ENCODE peak calls at places on chromosomes 12 and 14, in five cellular contexts. C, K, E, M and P are unnamed samples.

GRCh38 chr12:124543052-124543590 is 24.3 kb downstream of the NCOR2 start:
- DNase-seq in C (no peak), K (no peak), E (no peak), M (no peak), P (no peak)

GRCh38 chr12:49342066-49342913 is 4.4 kb upstream of the DNAJC22 start:
- DNase-seq in C (peak), K (no peak), E (peak), M (peak), P (peak)

GRCh38 chr14:29558516-29558915 is 369.1 kb downstream of the PRKD1 start:
- DNase-seq in C (no peak), K (no peak), E (no peak), M (no peak), P (no peak)

GRCh38 chr14:89688520-89688919 is 266.0 kb downstream of the EFCAB11 start:
- DNase-seq in C (no peak), K (no peak), E (no peak), M (no peak), P (no peak)

GRCh38 chr14:102872020-102872419 is 50.4 kb upstream of the AMN start:
- DNase-seq in C (no peak), K (no peak), E (no peak), M (no peak), P (no peak)

GRCh38 chr14:50035214-50035613 is 81.2 kb downstream of the VCPKMT start:
- DNase-seq in C (no peak), K (peak), E (no peak), M (no peak), P (no peak)

GRCh38 chr12:130754234-130755001 is 38.3 kb upstream of the RIMBP2 start:
- DNase-seq in C (no peak), K (no peak), E (no peak), M (no peak), P (no peak)

GRCh38 chr12:113396828-113397496 is 6.7 kb downstream of the SDS start:
- DNase-seq in C (no peak), K (no peak), E (no peak), M (no peak), P (no peak)

GRCh38 chr12:1846421-1847405 is 26.3 kb downstream of the LRTM2 start:
- DNase-seq in C (no peak), K (no peak), E (no peak), M (no peak), P (no peak)

GRCh38 chr12:46471404-46471803 is 98.8 kb upstream of the SLC38A2 start:
- DNase-seq in C (no peak), K (no peak), E (no peak), M (no peak), P (no peak)

GRCh38 chr14:61754627-61755381 is 7.4 kb upstream of the SNAPC1 start:
- DNase-seq in C (no peak), K (no peak), E (no peak), M (no peak), P (no peak)

GRCh38 chr14:71119832-71120231 is 212.6 kb downstream of the PCNX1 start:
- DNase-seq in C (no peak), K (no peak), E (no peak), M (no peak), P (no peak)

GRCh38 chr12:121033625-121034349 is 5.3 kb downstream of the OASL start:
- DNase-seq in C (peak), K (peak), E (no peak), M (no peak), P (no peak)

GRCh38 chr14:99259327-99259726 is 12.7 kb downstream of the BCL11B start:
- DNase-seq in C (no peak), K (no peak), E (no peak), M (no peak), P (no peak)

GRCh38 chr12:57614178-57614947 is 3.1 kb downstream of the ARHGEF25 start:
- DNase-seq in C (no peak), K (no peak), E (no peak), M (no peak), P (peak)

GRCh38 chr14:76647699-76648298 is 113.5 kb upstream of the VASH1 start:
- DNase-seq in C (peak), K (peak), E (no peak), M (no peak), P (peak)

GRCh38 chr14:75499084-75499875 is 23.0 kb upstream of the BATF start:
- DNase-seq in C (no peak), K (no peak), E (no peak), M (no peak), P (peak)

GRCh38 chr14:21231020-21231652 is 38.1 kb downstream of the HNRNPC start:
- DNase-seq in C (no peak), K (no peak), E (no peak), M (no peak), P (no peak)

GRCh38 chr12:47080725-47081502 is 1.2 kb upstream of the AMIGO2 start:
- DNase-seq in C (peak), K (peak), E (peak), M (peak), P (peak)

GRCh38 chr14:63993992-63994391 is 141.2 kb downstream of the SYNE2 start:
- DNase-seq in C (no peak), K (peak), E (no peak), M (no peak), P (no peak)

GRCh38 chr12:92942905-92943304 is 13.8 kb upstream of the EEA1 start:
- DNase-seq in C (peak), K (no peak), E (no peak), M (no peak), P (no peak)

GRCh38 chr12:115203661-115204060 is 519.7 kb upstream of the TBX3 start:
- DNase-seq in C (no peak), K (no peak), E (no peak), M (no peak), P (no peak)

GRCh38 chr12:30154996-30155730 is 371.4 kb upstream of the TMTC1 start:
- DNase-seq in C (no peak), K (no peak), E (no peak), M (no peak), P (no peak)

GRCh38 chr14:65016461-65016860 is 29.8 kb downstream of the FNTB start:
- DNase-seq in C (no peak), K (no peak), E (no peak), M (no peak), P (no peak)

GRCh38 chr12:87383705-87384104 is 645.5 kb downstream of the C12orf50 start:
- DNase-seq in C (no peak), K (peak), E (no peak), M (no peak), P (no peak)

GRCh38 chr12:54549774-54550451 is 512 bp downstream of the PDE1B start:
- DNase-seq in C (no peak), K (peak), E (no peak), M (no peak), P (no peak)

DNA sequence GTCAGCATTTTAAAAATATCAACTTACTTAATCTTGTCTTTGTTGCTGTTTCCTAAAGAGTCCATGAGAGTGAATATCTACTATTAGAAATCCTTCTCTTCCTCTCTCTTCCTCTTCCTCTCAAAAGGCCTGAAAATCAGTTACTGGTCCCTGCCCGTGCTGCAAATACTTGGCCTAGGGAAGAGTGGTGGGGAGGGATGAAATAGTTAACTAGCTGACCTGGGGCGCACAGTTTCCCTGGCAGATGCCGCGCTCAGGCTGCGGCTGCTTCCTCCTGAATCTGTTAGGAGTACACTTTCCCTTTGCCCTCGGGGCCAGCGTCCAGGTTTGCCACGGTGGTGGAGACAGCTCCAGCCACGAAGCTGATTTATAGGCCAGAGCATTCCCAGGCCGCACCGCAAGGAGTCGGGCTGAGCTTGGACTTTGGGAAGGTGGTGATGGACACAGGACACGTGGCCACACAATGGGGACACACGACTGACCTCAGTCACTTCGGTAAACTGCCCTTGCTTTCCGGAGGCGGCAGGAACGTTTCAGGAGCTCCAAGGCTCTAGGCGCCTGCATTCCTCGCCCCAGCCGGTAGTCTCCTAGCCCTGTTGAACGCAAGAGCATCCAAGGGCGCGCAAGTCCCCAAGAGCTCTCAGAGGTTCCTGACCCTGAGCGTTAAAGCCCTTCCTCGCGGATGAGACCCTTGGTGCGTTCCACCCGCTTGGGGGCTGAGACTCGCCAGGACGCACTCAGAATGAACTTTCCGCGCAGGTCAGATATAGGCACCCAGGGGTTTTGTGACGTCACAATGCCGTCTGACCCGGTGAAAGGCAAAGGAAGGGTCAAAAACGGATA is 7.1 kb upstream of the ASCL1 start:
- DNase-seq in C (no peak), K (no peak), E (peak), M (no peak), P (peak)
- TF ChIP-seq CTCF in C (no peak), K (no peak), E (no peak), M (no peak), P (peak)

GRCh38 chr12:102816816-102817434 is 100.1 kb downstream of the PAH start:
- DNase-seq in C (no peak), K (peak), E (no peak), M (no peak), P (peak)
- TF ChIP-seq CTCF in C (peak), K (peak), E (peak), M (peak), P (peak)

GRCh38 chr12:128813392-128813791 is 10.4 kb downstream of the SLC15A4 start:
- DNase-seq in C (no peak), K (no peak), E (no peak), M (no peak), P (no peak)

GRCh38 chr12:128808651-128809050 is 15.1 kb downstream of the SLC15A4 start:
- DNase-seq in C (no peak), K (no peak), E (no peak), M (no peak), P (no peak)

GRCh38 chr12:128807161-128807724 is 16.5 kb downstream of the SLC15A4 start:
- DNase-seq in C (peak), K (no peak), E (peak), M (no peak), P (no peak)

GRCh38 chr12:128811806-128812205 is 12.0 kb downstream of the SLC15A4 start:
- DNase-seq in C (no peak), K (no peak), E (no peak), M (no peak), P (no peak)

GRCh38 chr12:128810182-128811127 is 13.3 kb downstream of the SLC15A4 start:
- DNase-seq in C (no peak), K (no peak), E (no peak), M (no peak), P (peak)
- TF ChIP-seq CTCF in C (no peak), K (no peak), E (no peak), M (no peak), P (no peak)

GRCh38 chr14:60266021-60266937 is 17.3 kb downstream of the PPM1A start:
- DNase-seq in C (no peak), K (peak), E (no peak), M (no peak), P (no peak)
- TF ChIP-seq CTCF in C (peak), K (peak), E (no peak), M (peak), P (no peak)

DNA sequence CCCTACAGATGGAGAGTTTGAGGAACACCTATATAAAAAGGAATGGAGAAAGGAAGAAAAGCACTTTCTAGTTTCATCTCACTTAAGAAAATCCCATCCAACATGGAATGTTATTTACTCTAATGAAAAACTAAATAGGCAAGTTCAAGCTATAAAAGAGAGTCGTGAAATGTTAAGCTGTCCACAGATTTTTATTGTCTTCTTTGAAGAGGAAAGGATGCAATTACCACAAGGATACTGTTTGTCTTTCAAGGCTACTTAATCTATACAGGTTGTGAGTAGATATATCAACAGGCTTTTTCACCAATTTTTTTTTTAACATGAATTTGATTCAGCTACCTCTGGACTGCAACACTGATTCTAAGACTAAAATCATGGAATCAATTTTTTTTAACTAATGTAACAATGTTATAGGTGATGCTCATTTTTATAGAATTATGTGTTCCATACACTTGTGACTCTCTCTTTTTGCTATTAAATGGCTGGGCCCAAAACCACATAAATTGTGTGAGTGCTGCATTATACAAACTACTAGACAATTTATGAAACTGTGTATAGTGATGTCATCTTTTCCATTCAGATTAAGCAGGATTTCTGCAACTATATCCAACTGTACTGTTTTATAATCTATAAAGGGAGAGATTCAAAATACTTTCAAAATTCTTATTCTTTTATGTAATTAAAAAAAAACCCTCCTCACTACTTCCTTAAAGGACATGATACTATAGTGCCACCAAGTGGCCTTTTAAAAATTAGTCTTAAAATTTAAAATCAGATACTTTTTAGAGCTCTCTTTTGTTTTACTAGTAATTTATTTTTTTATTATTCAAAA is 26.7 kb upstream of the BMAL2 start:
- DNase-seq in C (no peak), K (peak), E (no peak), M (no peak), P (no peak)
- TF ChIP-seq CTCF in C (peak), K (peak), E (peak), M (peak), P (peak)

DNA sequence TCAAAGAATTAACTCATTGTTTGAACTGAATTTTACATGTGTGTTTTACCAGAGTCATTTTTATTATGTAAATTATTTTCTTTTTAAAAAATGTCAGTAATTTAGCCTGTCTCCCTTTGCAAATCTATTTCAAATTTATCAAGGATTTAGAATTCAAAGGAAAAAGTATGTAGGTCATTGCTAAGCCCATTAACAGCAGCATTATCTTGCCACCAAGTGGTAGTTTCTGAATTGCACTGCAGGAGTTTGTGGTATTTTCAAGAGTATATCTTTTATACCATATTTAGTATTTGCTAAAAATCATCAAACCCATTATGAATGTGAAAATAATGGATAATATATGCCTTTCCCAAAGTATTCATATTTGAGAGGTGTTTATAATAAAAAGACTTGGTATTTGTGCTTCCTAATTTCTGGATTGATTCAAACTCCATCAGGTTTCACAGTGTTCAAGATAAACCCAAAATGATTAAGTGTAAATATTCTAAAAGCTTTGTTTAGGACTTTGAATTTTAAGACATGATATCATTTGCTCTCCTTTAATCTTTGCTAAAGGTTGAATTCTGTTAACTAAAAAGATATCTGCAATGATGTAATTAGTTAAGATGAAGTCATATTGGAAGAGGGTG is 711.4 kb downstream of the FSCB start:
- DNase-seq in C (no peak), K (no peak), E (no peak), M (no peak), P (no peak)
- TF ChIP-seq CTCF in C (peak), K (no peak), E (no peak), M (no peak), P (no peak)

GRCh38 chr14:105187935-105188524 is 6.9 kb upstream of the NUDT14 start:
- DNase-seq in C (no peak), K (no peak), E (peak), M (peak), P (no peak)
- TF ChIP-seq CTCF in C (no peak), K (no peak), E (no peak), M (no peak), P (no peak)

GRCh38 chr14:22630066-22630465 is 14.1 kb downstream of the OR6J1 start:
- DNase-seq in C (no peak), K (no peak), E (no peak), M (no peak), P (no peak)
- TF ChIP-seq CTCF in C (no peak), K (no peak), E (no peak), M (no peak), P (no peak)

GRCh38 chr14:54981698-54982097 is 45.2 kb downstream of the WDHD1 start:
- DNase-seq in C (no peak), K (no peak), E (no peak), M (no peak), P (no peak)
- TF ChIP-seq CTCF in C (peak), K (no peak), E (no peak), M (no peak), P (no peak)

DNA sequence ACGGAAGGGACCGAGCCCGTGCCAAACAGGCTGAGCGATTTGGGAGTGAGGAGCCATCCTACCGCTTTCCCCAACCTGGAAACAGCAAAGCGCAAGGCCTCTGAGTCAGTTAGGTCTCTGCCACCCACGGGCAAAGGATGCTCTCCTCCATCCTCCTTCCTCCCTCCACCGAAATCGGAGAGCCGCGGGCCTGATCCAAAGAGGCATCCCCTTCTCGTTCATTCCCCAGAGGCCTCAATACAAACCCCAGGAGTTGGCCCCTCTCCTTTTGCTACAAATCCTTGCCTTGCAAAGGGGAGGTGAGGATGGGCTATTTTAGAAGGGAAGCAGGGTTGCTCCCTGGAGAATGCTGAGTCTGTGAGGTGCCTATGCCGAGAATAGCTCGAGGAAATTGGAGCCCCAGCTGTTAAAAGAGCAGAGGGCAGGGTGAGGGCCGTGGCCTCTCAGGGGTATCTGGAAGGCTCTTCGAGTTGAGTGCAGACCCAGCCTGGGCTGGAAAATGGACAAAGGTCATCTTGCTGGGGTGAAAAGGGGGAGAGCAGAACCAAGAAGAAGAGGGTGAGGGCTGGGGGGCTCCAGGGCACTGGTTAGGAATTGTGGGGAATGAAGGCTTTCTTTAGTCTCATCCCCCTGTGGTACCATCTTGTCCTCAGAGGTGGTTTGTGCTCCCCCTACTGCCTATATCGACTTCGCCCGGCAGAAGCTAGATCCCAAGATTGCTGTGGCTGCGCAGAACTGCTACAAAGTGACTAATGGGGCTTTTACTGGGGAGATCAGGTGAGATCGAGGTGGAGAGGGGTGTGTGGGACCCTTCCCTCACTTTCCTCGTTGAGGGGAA is 1.1 kb downstream of the TPI1 start:
- DNase-seq in C (no peak), K (no peak), E (no peak), M (no peak), P (no peak)
- TF ChIP-seq CTCF in C (no peak), K (no peak), E (no peak), M (no peak), P (no peak)